ENCODE peak calls at places on chromosomes 11 and 22, in five cellular contexts. O is psoas muscle; J is GM04503; R is cardiac septum; H is stimulated activated CD4-positive, alpha-beta T cell treated with anti-CD3 and anti-CD28 coated beads, Interleukin-15, amount 100 ng/mL, for 48 hours. Z is an unnamed sample.

GRCh38 chr11:133576351-133576750 is 44.0 kb upstream of the OPCML start:
- DNase-seq in J (no peak), R (no peak), H (no peak), O (no peak), Z (no peak)

GRCh38 chr11:6418958-6419611 is at the start of gene APBB1:
- DNase-seq in J (no peak), R (no peak), H (no peak), O (peak; percentile 77), Z (peak; percentile 33)

GRCh38 chr22:38141574-38141973 is 31.1 kb upstream of the BAIAP2L2 start:
- DNase-seq in H (no peak), O (no peak), J (no peak), R (no peak), Z (no peak)

GRCh38 chr11:104136861-104137260 is 27.1 kb downstream of the PDGFD start:
- DNase-seq in H (no peak), J (no peak), R (no peak), O (no peak), Z (no peak)

GRCh38 chr22:38923463-38924196 is 33.8 kb upstream of the APOBEC3A start:
- DNase-seq in J (peak; percentile 54), H (no peak), O (peak; percentile 73), R (peak; percentile 92), Z (no peak)

GRCh38 chr11:62842171-62842717 is 2.9 kb upstream of the WDR74 start:
- DNase-seq in O (peak; percentile 34), R (no peak), H (no peak), J (no peak), Z (no peak)

GRCh38 chr11:128552783-128553661 is 34.3 kb downstream of the ETS1 start:
- DNase-seq in H (no peak), J (no peak), O (no peak), R (no peak), Z (no peak)

GRCh38 chr11:94130589-94131362 is 2.1 kb downstream of the PANX1 start:
- DNase-seq in R (no peak), H (no peak), J (peak; percentile 88), O (no peak), Z (no peak)

GRCh38 chr11:76683496-76684095 is 13.0 kb upstream of the LRRC32 start:
- DNase-seq in O (no peak), H (no peak), R (no peak), J (no peak), Z (no peak)

GRCh38 chr22:45150139-45150538 is 13.6 kb upstream of the NUP50 start:
- DNase-seq in J (no peak), O (no peak), H (no peak), R (no peak), Z (no peak)

GRCh38 chr11:2694995-2695939 is 4.5 kb downstream of the KCNQ1OT1 start:
- DNase-seq in H (no peak), J (no peak), R (peak; percentile 50), O (no peak), Z (no peak)

GRCh38 chr22:42685941-42686666 is 34.6 kb downstream of the A4GALT start:
- DNase-seq in J (no peak), R (peak; percentile 89), H (no peak), O (peak; percentile 72), Z (no peak)

GRCh38 chr11:65426839-65427690 is 4.5 kb downstream of the NEAT1 start:
- DNase-seq in R (peak; percentile 74), H (no peak), J (peak; percentile 44), O (peak; percentile 39), Z (no peak)

GRCh38 chr22:37638351-37639069 is 959 bp upstream of the SH3BP1 start:
- DNase-seq in R (no peak), H (no peak), J (no peak), O (no peak), Z (peak; percentile 34)

GRCh38 chr11:106399624-106400023 is 322.2 kb downstream of the AASDHPPT start:
- DNase-seq in R (no peak), O (no peak), J (no peak), H (no peak), Z (no peak)

GRCh38 chr22:31625661-31626426 is 36.2 kb downstream of the PISD start:
- DNase-seq in J (no peak), R (no peak), H (no peak), O (peak; percentile 42), Z (no peak)

GRCh38 chr11:31005202-31005601 is 364.3 kb downstream of the DCDC1 start:
- DNase-seq in R (no peak), J (no peak), O (no peak), H (no peak), Z (no peak)

GRCh38 chr22:17972385-17973181 is 51.8 kb downstream of the MICAL3 start:
- DNase-seq in R (no peak), J (peak; percentile 64), H (no peak), O (peak; percentile 42), Z (no peak)

GRCh38 chr11:118437736-118438125 is 1.4 kb downstream of the KMT2A start:
- DNase-seq in R (no peak), H (no peak), J (no peak), O (no peak), Z (peak; percentile 31)

Z was measured in NK-92 treated with Interleukin-12 subunit alpha and Interleukin-12 subunit beta, amount 100 ng/mL, for 24 hours.